ENCODE peak calls at places on chromosomes 1 and 21, in seven cellular contexts. C, V, K, M, G, D and X are unnamed samples.

GRCh38 chr1:202126426-202126825 is 3.7 kb downstream of the GPR37L1 start:
- DNase-seq in M (no peak), G (no peak), V (no peak), C (no peak), D (no peak), K (no peak), X (no peak)

GRCh38 chr1:69103705-69104385 is 463.9 kb upstream of the LRRC7 start:
- DNase-seq in K (no peak), G (no peak), M (no peak), C (no peak), V (no peak), D (no peak), X (no peak)

GRCh38 chr1:44489481-44489880 is 84.4 kb downstream of the RNF220 start:
- DNase-seq in M (no peak), V (no peak), G (no peak), K (no peak), D (no peak), C (no peak), X (no peak)

GRCh38 chr1:163361123-163361934 is 39.6 kb downstream of the NUF2 start:
- DNase-seq in K (peak), D (no peak), G (no peak), C (peak), V (no peak), M (no peak), X (no peak)

GRCh38 chr21:33428669-33429068 is 25.5 kb downstream of the IFNGR2 start:
- DNase-seq in D (no peak), M (no peak), G (no peak), V (no peak), K (no peak), C (no peak), X (no peak)

GRCh38 chr1:215625949-215626348 is 58.8 kb downstream of the KCTD3 start:
- DNase-seq in C (no peak), K (no peak), D (no peak), V (no peak), M (no peak), G (no peak), X (no peak)

GRCh38 chr1:193416226-193416625 is 229.8 kb upstream of the B3GALT2 start:
- DNase-seq in D (no peak), C (no peak), M (no peak), V (no peak), G (no peak), K (no peak), X (no peak)

GRCh38 chr1:39926820-39927219 is 25.1 kb upstream of the MYCL start:
- DNase-seq in K (no peak), M (no peak), V (no peak), D (no peak), G (no peak), C (no peak), X (no peak)

GRCh38 chr1:231919900-231920299 is 293.3 kb downstream of the DISC1 start:
- DNase-seq in M (no peak), C (no peak), V (no peak), K (no peak), D (no peak), G (no peak), X (no peak)

GRCh38 chr1:94641990-94642389 is 100.4 kb upstream of the F3 start:
- DNase-seq in D (no peak), C (no peak), G (no peak), K (no peak), V (no peak), M (no peak), X (no peak)

GRCh38 chr1:218582646-218583045 is 237.5 kb downstream of the TGFB2 start:
- DNase-seq in V (no peak), C (no peak), M (no peak), D (no peak), G (no peak), K (peak), X (no peak)

GRCh38 chr1:160708821-160709220 is 2.8 kb downstream of the CD48 start:
- DNase-seq in G (no peak), D (no peak), V (no peak), M (no peak), K (no peak), C (no peak), X (no peak)

GRCh38 chr1:181179980-181180964 is 91.8 kb downstream of the IER5 start:
- DNase-seq in G (no peak), D (no peak), K (no peak), M (no peak), C (no peak), V (peak), X (peak)
- TF ChIP-seq EP300 in G (no peak), D (no peak), K (no peak), M (no peak), C (no peak), V (peak), X (no peak)

GRCh38 chr1:18198240-18198639 is 90.6 kb downstream of the IGSF21 start:
- DNase-seq in V (no peak), C (no peak), M (peak), K (no peak), G (no peak), D (no peak), X (no peak)

GRCh38 chr1:18200136-18200717 is 92.6 kb downstream of the IGSF21 start:
- DNase-seq in D (no peak), M (no peak), K (no peak), V (no peak), G (no peak), C (peak), X (no peak)

GRCh38 chr1:18199462-18199861 is 91.9 kb downstream of the IGSF21 start:
- DNase-seq in G (no peak), C (no peak), V (no peak), K (no peak), D (no peak), M (no peak), X (no peak)

GRCh38 chr1:18200918-18201317 is 93.3 kb downstream of the IGSF21 start:
- DNase-seq in V (no peak), D (no peak), M (no peak), C (no peak), G (no peak), K (no peak), X (no peak)

DNA sequence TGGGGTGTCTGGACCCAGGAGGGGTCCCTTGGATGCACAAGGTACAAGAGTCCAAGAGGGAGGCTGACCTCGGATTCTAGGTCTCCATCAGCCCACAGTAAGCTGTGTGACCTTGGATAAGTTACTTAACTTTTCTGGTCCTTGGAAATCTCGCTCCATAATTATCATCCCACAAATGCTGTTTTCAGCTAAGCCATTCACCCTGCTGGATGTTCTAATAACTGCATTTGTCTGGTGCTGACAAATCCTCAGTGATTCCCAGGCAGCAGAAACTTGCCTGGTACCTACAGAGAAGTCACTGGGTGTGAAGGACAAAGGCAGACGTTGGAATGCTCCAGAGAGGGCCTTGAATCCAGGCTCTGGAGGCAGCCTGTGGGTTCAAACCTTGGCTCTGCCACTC is 89.7 kb downstream of the IGSF21 start:
- DNase-seq in D (no peak), K (no peak), M (no peak), C (no peak), G (no peak), V (no peak), X (no peak)
- TF ChIP-seq CTCF in D (no peak), K (no peak), M (no peak), C (no peak), G (no peak), V (no peak), X (no peak)

GRCh38 chr1:89889336-89889640 is 68.5 kb downstream of the LRRC8D start:
- DNase-seq in V (no peak), K (no peak), M (no peak), D (no peak), G (no peak), C (no peak), X (no peak)
- TF ChIP-seq EP300 in V (no peak), K (no peak), M (no peak), D (no peak), G (no peak), C (no peak), X (no peak)

GRCh38 chr1:172612478-172612877 is 46.4 kb upstream of the FASLG start:
- DNase-seq in G (no peak), V (no peak), M (no peak), D (no peak), C (no peak), K (no peak), X (no peak)

GRCh38 chr1:172608098-172608601 is 50.8 kb upstream of the FASLG start:
- DNase-seq in C (no peak), D (no peak), V (no peak), G (no peak), M (no peak), K (no peak), X (no peak)

GRCh38 chr1:172607145-172607544 is 51.8 kb upstream of the FASLG start:
- DNase-seq in C (no peak), M (no peak), G (no peak), D (no peak), K (no peak), V (no peak), X (no peak)

GRCh38 chr1:172613294-172613693 is 45.6 kb upstream of the FASLG start:
- DNase-seq in D (no peak), G (no peak), M (no peak), V (no peak), C (no peak), K (no peak), X (no peak)

GRCh38 chr1:172609528-172609927 is 49.4 kb upstream of the FASLG start:
- DNase-seq in K (peak), V (no peak), G (no peak), M (no peak), D (no peak), C (no peak), X (no peak)
- TF ChIP-seq CTCF in K (peak), V (no peak), G (no peak), M (no peak), D (no peak), C (peak), X (no peak)

GRCh38 chr1:29490204-29490934 is 254.0 kb downstream of the PTPRU start:
- DNase-seq in D (no peak), M (peak), C (no peak), G (no peak), K (no peak), V (no peak), X (no peak)

GRCh38 chr1:29489471-29489870 is 253.1 kb downstream of the PTPRU start:
- DNase-seq in V (no peak), D (no peak), K (no peak), M (peak), G (no peak), C (no peak), X (peak)

GRCh38 chr1:29487291-29487690 is 251.0 kb downstream of the PTPRU start:
- DNase-seq in K (no peak), C (no peak), D (no peak), V (no peak), G (no peak), M (peak), X (peak)

GRCh38 chr1:29488086-29488793 is 251.9 kb downstream of the PTPRU start:
- DNase-seq in K (no peak), G (no peak), M (no peak), D (no peak), C (no peak), V (no peak), X (no peak)

GRCh38 chr1:29488794-29489309 is 252.5 kb downstream of the PTPRU start:
- DNase-seq in M (peak), D (no peak), C (no peak), G (no peak), K (no peak), V (no peak), X (no peak)
- TF ChIP-seq EP300 in M (no peak), D (no peak), C (no peak), G (no peak), K (no peak), V (no peak), X (no peak)

DNA sequence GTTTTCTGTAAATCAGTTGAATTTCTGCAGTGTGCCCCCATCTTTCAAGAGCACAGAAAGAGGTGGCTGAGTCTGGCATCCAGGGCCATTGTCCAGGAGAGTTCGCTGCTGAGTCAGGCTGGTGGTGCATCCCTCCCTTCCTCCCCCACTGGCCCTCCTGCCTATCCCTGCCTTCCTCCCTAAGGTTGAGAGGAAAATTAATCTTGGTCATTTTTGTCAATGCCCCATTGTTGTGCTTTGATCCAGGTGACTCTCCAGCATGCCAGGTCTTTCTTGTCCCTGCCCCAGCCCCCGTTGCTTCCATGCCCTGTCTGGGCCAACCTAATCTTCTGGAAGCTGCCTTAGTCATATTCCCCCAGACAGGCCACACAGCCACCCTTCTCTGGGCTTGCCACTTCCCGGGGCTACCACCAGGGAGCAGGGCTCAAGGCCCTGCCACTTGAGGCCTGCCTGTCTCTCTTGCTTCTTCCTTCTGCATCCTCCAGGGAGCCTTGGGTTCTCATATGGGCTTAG is 26.6 kb downstream of the PROK1 start:
- DNase-seq in V (no peak), D (no peak), C (no peak), G (no peak), M (no peak), K (peak), X (no peak)
- TF ChIP-seq CTCF in V (no peak), D (no peak), C (no peak), G (no peak), M (no peak), K (peak), X (no peak)

GRCh38 chr1:43066578-43066977 is 105.5 kb downstream of the EBNA1BP2 start:
- DNase-seq in C (no peak), D (no peak), M (no peak), G (no peak), V (no peak), K (no peak), X (no peak)
- TF ChIP-seq EP300 in C (no peak), D (no peak), M (no peak), G (no peak), V (no peak), K (no peak), X (no peak)